ENCODE peak calls at places on chromosome 6, in seven cellular contexts. V is GM23338; Z is CD8-positive, alpha-beta T cell; T is aorta; R is ovary; X is IMR-90; P is body of pancreas. E is an unnamed sample.
A peak's percentile ranks its signal among the peaks of the same experiment; 100 is the strongest.

GRCh38 chr6:159169557-159170332 is 545 bp downstream of the FNDC1 start:
- DNase-seq in V (peak; percentile 86), Z (no peak), T (peak; percentile 85), R (peak; percentile 32), X (peak; percentile 14), P (no peak), E (peak; percentile 29)

GRCh38 chr6:109241199-109241598 is 141.1 kb downstream of the CD164 start:
- DNase-seq in V (no peak), Z (no peak), T (no peak), R (no peak), X (no peak), P (no peak), E (peak; percentile 33)

GRCh38 chr6:106823732-106824351 is 150.7 kb downstream of the CD24 start:
- DNase-seq in V (peak; percentile 92), Z (no peak), T (no peak), R (no peak), X (no peak), P (peak; percentile 49), E (no peak)

GRCh38 chr6:165662671-165663282 is at the start of gene PDE10A:
- DNase-seq in V (peak; percentile 63), Z (no peak), T (peak; percentile 78), R (peak; percentile 52), X (peak; percentile 55), P (no peak), E (peak; percentile 80)

GRCh38 chr6:84309336-84309735 is 81.9 kb upstream of the CEP162 start:
- DNase-seq in V (no peak), Z (no peak), T (no peak), R (no peak), X (no peak), P (no peak), E (no peak)

GRCh38 chr6:110033749-110034636 is 55.9 kb downstream of the GPR6 start:
- DNase-seq in V (no peak), Z (no peak), T (no peak), R (no peak), X (no peak), P (no peak), E (no peak)

GRCh38 chr6:119105262-119105661 is 26.8 kb upstream of the FAM184A start:
- DNase-seq in V (no peak), Z (no peak), T (no peak), R (no peak), X (no peak), P (no peak), E (no peak)

GRCh38 chr6:132410840-132411239 is 9.6 kb upstream of the MOXD1 start:
- DNase-seq in V (no peak), Z (no peak), T (no peak), R (no peak), X (no peak), P (no peak), E (no peak)

GRCh38 chr6:89375427-89375868 is 22.9 kb upstream of the UBE2J1 start:
- DNase-seq in V (peak; percentile 95), Z (peak; percentile 72), T (no peak), R (no peak), X (no peak), P (peak; percentile 81), E (no peak)

GRCh38 chr6:132466952-132467351 is 46.0 kb downstream of the STX7 start:
- DNase-seq in V (no peak), Z (no peak), T (no peak), R (no peak), X (peak; percentile 78), P (no peak), E (no peak)

GRCh38 chr6:37809144-37809543 is 10.4 kb upstream of the ZFAND3 start:
- DNase-seq in V (no peak), Z (no peak), T (no peak), R (peak; percentile 65), X (peak; percentile 44), P (no peak), E (peak; percentile 22)

GRCh38 chr6:168403370-168404005 is 37.5 kb upstream of the SMOC2 start:
- DNase-seq in V (no peak), Z (no peak), T (no peak), R (no peak), X (no peak), P (no peak), E (no peak)

GRCh38 chr6:142322066-142322465 is 20.3 kb downstream of the ADGRG6 start:
- DNase-seq in V (no peak), Z (no peak), T (no peak), R (no peak), X (no peak), P (no peak), E (no peak)

GRCh38 chr6:13787146-13787545 is 27.2 kb downstream of the MCUR1 start:
- DNase-seq in V (peak; percentile 28), Z (no peak), T (no peak), R (no peak), X (peak; percentile 21), P (no peak), E (peak; percentile 63)

GRCh38 chr6:132730560-132730959 is 16.7 kb upstream of the VNN1 start:
- DNase-seq in V (no peak), Z (no peak), T (no peak), R (no peak), X (peak; percentile 94), P (no peak), E (peak; percentile 26)

GRCh38 chr6:136921521-136921935 is 573 bp upstream of the SLC35D3 start:
- DNase-seq in V (peak; percentile 49), Z (no peak), T (peak; percentile 75), R (peak; percentile 25), X (no peak), P (peak; percentile 25), E (no peak)

GRCh38 chr6:170152111-170152926 is 138.6 kb downstream of the DLL1 start:
- DNase-seq in V (no peak), Z (no peak), T (peak; percentile 80), R (no peak), X (no peak), P (peak; percentile 51), E (no peak)

GRCh38 chr6:13046084-13046483 is 282.3 kb downstream of the TBC1D7 start:
- DNase-seq in V (no peak), Z (no peak), T (no peak), R (no peak), X (no peak), P (no peak), E (no peak)

GRCh38 chr6:101001012-101001411 is 119.9 kb upstream of the ASCC3 start:
- DNase-seq in V (no peak), Z (no peak), T (no peak), R (no peak), X (no peak), P (no peak), E (peak; percentile 19)

GRCh38 chr6:30136570-30137286 is 788 bp downstream of the TRIM40 start:
- DNase-seq in V (no peak), Z (no peak), T (no peak), R (no peak), X (no peak), P (no peak), E (no peak)

GRCh38 chr6:11363881-11364576 is 131.6 kb upstream of the NEDD9 start:
- DNase-seq in V (no peak), Z (no peak), T (no peak), R (no peak), X (no peak), P (no peak), E (no peak)

GRCh38 chr6:151762817-151763216 is 44.7 kb upstream of the ESR1 start:
- DNase-seq in V (no peak), Z (no peak), T (no peak), R (no peak), X (no peak), P (no peak), E (no peak)

GRCh38 chr6:151760486-151760885 is 47.0 kb upstream of the ESR1 start:
- DNase-seq in V (no peak), Z (no peak), T (no peak), R (no peak), X (no peak), P (no peak), E (no peak)

GRCh38 chr6:151765444-151765886 is 42.0 kb upstream of the ESR1 start:
- DNase-seq in V (peak; percentile 82), Z (peak; percentile 14), T (no peak), R (no peak), X (peak; percentile 77), P (peak; percentile 51), E (peak; percentile 96)

GRCh38 chr6:151763303-151763702 is 44.2 kb upstream of the ESR1 start:
- DNase-seq in V (peak; percentile 25), Z (no peak), T (no peak), R (no peak), X (peak; percentile 21), P (no peak), E (peak; percentile 54)

GRCh38 chr6:151763938-151764680 is 43.4 kb upstream of the ESR1 start:
- DNase-seq in V (peak; percentile 94), Z (peak; percentile 15), T (peak; percentile 96), R (peak; percentile 94), X (peak; percentile 73), P (peak; percentile 92), E (peak; percentile 93)
- H3K4me3 ChIP-seq in V (peak overlapping the region; percentile 46), Z (no peak overlapping the region), T (peak overlapping the region; percentile 11), R (peak overlapping the region; percentile 37), X (no peak overlapping the region), P (no peak overlapping the region), E (peak overlapping the region; percentile 39)

DNA sequence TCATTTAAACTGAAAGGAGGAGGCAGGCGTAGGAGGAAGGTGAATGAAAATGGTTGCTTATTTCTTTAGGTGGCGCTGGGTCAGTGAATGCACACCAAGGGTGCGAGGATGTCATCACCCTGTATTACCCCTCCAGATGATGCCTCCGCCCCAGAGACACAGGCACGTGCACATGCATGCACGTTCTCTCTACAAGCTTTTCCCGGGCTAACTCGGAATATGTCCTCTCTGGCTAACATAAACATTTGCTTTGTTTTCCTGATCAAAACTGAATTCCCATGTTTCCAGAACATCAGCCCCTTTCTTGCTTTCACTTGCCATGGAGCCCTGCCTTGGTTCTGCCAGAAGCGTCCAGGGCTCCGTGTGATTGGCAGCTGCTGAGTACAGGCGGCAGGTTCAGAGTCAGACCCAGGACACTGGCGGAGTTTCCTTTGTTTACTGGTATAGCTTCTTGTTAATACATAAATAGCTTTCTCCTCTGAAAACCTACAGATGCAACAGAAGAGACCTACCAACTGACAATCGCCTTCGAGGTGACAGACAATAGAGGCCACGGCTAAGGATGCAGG is 131.2 kb upstream of the RPS6KA2 start:
- DNase-seq in V (no peak), Z (no peak), T (no peak), R (no peak), X (no peak), P (no peak), E (no peak)
- H3K4me3 ChIP-seq in V (no peak overlapping the region), Z (no peak overlapping the region), T (no peak overlapping the region), R (no peak overlapping the region), X (peak overlapping the region; percentile 16), P (no peak overlapping the region), E (no peak overlapping the region)

GRCh38 chr6:27651371-27651732 is 178.4 kb upstream of the ZNF184 start:
- DNase-seq in V (peak; percentile 74), Z (no peak), T (no peak), R (no peak), X (no peak), P (no peak), E (no peak)
- H3K4me3 ChIP-seq in V (peak overlapping the region; percentile 78), Z (no peak overlapping the region), T (no peak overlapping the region), R (no peak overlapping the region), X (no peak overlapping the region), P (no peak overlapping the region), E (no peak overlapping the region)

GRCh38 chr6:900716-901605 is 208.0 kb upstream of the EXOC2 start:
- DNase-seq in V (no peak), Z (no peak), T (no peak), R (no peak), X (no peak), P (peak; percentile 49), E (no peak)
- H3K4me3 ChIP-seq in V (no peak overlapping the region), Z (no peak overlapping the region), T (no peak overlapping the region), R (no peak overlapping the region), X (no peak overlapping the region), P (no peak overlapping the region), E (no peak overlapping the region)

GRCh38 chr6:127518212-127518709 is 874 bp downstream of the MTCL3 start:
- DNase-seq in V (peak; percentile 62), Z (no peak), T (no peak), R (no peak), X (no peak), P (no peak), E (no peak)
- H3K4me3 ChIP-seq in V (peak overlapping the region; percentile 89), Z (no peak overlapping the region), T (no peak overlapping the region), R (no peak overlapping the region), X (peak overlapping the region; percentile 17), P (no peak overlapping the region), E (peak overlapping the region; percentile 47)